ENCODE peak calls at places on chromosomes 3 and 15, in six cellular contexts. M is A673, O is GM06990, C is T-helper 9 cell, N is hepatic stellate cell, S is amniotic stem cell. J is an unnamed sample.

GRCh38 chr3:25229584-25229983 is 198.5 kb upstream of the RARB start:
- DNase-seq in M (no peak), O (no peak), C (no peak), N (no peak), S (no peak), J (no peak)

GRCh38 chr15:98799991-98800390 is 151.7 kb downstream of the IGF1R start:
- DNase-seq in M (no peak), O (no peak), C (no peak), N (no peak), S (no peak), J (no peak)

GRCh38 chr3:141960731-141961130 is 84.3 kb downstream of the ATP1B3 start:
- DNase-seq in M (no peak), O (no peak), C (no peak), N (peak), S (no peak), J (no peak)

GRCh38 chr3:172512363-172512762 is 10.9 kb downstream of the TNFSF10 start:
- DNase-seq in M (no peak), O (peak), C (peak), N (peak), S (no peak), J (no peak)

GRCh38 chr3:64166584-64167155 is 58.6 kb downstream of the PRICKLE2 start:
- DNase-seq in M (peak), O (no peak), C (no peak), N (no peak), S (no peak), J (no peak)

GRCh38 chr15:25345943-25346342 is 92.9 kb downstream of the UBE3A start:
- DNase-seq in M (no peak), O (no peak), C (no peak), N (no peak), S (no peak), J (no peak)

GRCh38 chr3:4547799-4548198 is 54.7 kb downstream of the ITPR1 start:
- DNase-seq in M (no peak), O (no peak), C (no peak), N (no peak), S (no peak), J (no peak)

GRCh38 chr3:133979553-133979952 is 50.2 kb downstream of the SLCO2A1 start:
- DNase-seq in M (no peak), O (no peak), C (no peak), N (no peak), S (no peak), J (no peak)

GRCh38 chr15:32091505-32092380 is 61.4 kb downstream of the CHRNA7 start:
- DNase-seq in M (no peak), O (no peak), C (no peak), N (no peak), S (no peak), J (no peak)

GRCh38 chr3:69104585-69104984 is 17.8 kb downstream of the LMOD3 start:
- DNase-seq in M (no peak), O (no peak), C (no peak), N (no peak), S (no peak), J (no peak)

GRCh38 chr3:190862209-190863118 is at the start of gene GMNC:
- DNase-seq in M (peak), O (peak), C (no peak), N (peak), S (peak), J (peak)

GRCh38 chr3:49602049-49602554 is 47.8 kb downstream of the BSN start:
- DNase-seq in M (no peak), O (no peak), C (no peak), N (no peak), S (no peak), J (no peak)

GRCh38 chr15:41377978-41378377 is 24.3 kb downstream of the NDUFAF1 start:
- DNase-seq in M (no peak), O (no peak), C (no peak), N (no peak), S (no peak), J (no peak)

GRCh38 chr15:31304074-31304648 is 22.5 kb upstream of the KLF13 start:
- DNase-seq in M (no peak), O (no peak), C (no peak), N (no peak), S (no peak), J (no peak)

GRCh38 chr3:36476274-36476942 is 96.1 kb downstream of the STAC start:
- DNase-seq in M (no peak), O (no peak), C (no peak), N (no peak), S (no peak), J (no peak)

GRCh38 chr15:41823502-41823901 is 4.4 kb upstream of the JMJD7 start:
- DNase-seq in M (no peak), O (no peak), C (no peak), N (no peak), S (no peak), J (no peak)

GRCh38 chr15:49124371-49124770 is 31.0 kb downstream of the COPS2 start:
- DNase-seq in M (no peak), O (no peak), C (no peak), N (no peak), S (no peak), J (no peak)

GRCh38 chr3:149934524-149934923 is 36.2 kb downstream of the PFN2 start:
- DNase-seq in M (no peak), O (no peak), C (no peak), N (no peak), S (no peak), J (no peak)

GRCh38 chr15:101115887-101116680 is 135.8 kb downstream of the CHSY1 start:
- DNase-seq in M (no peak), O (no peak), C (no peak), N (no peak), S (no peak), J (no peak)

GRCh38 chr3:73108750-73109149 is 47.3 kb downstream of the EBLN2 start:
- DNase-seq in M (no peak), O (no peak), C (no peak), N (no peak), S (no peak), J (no peak)

GRCh38 chr3:196168808-196169391 is 42.3 kb downstream of the ZDHHC19 start:
- DNase-seq in M (no peak), O (no peak), C (no peak), N (no peak), S (no peak), J (no peak)

GRCh38 chr3:9500108-9501050 is 53.2 kb downstream of the LHFPL4 start:
- DNase-seq in M (peak), O (peak), C (peak), N (peak), S (no peak), J (peak)

GRCh38 chr3:164393171-164393570 is 685.1 kb downstream of the SI start:
- DNase-seq in M (no peak), O (no peak), C (no peak), N (no peak), S (no peak), J (no peak)

GRCh38 chr3:197093871-197094270 is 64.3 kb upstream of the MELTF start:
- DNase-seq in M (no peak), O (no peak), C (no peak), N (no peak), S (no peak), J (no peak)

GRCh38 chr3:98954806-98955205 is 53.3 kb upstream of the DCBLD2 start:
- DNase-seq in M (no peak), O (no peak), C (no peak), N (no peak), S (no peak), J (no peak)

GRCh38 chr3:11582123-11582968 is 61.4 kb downstream of the VGLL4 start:
- DNase-seq in M (peak), O (no peak), C (no peak), N (peak), S (peak), J (no peak)

GRCh38 chr3:58116161-58116955 is 94.4 kb downstream of the DNASE1L3 start:
- DNase-seq in M (no peak), O (peak), C (peak), N (no peak), S (no peak), J (peak)

GRCh38 chr3:170815340-170815739 is 54.7 kb downstream of the RPL22L1 start:
- DNase-seq in M (peak), O (no peak), C (no peak), N (no peak), S (no peak), J (no peak)

GRCh38 chr15:85879334-85880163 is 84.8 kb upstream of the KLHL25 start:
- DNase-seq in M (peak), O (no peak), C (no peak), N (no peak), S (no peak), J (no peak)

GRCh38 chr15:49265911-49266310 is 95.9 kb downstream of the GALK2 start:
- DNase-seq in M (no peak), O (no peak), C (no peak), N (no peak), S (no peak), J (no peak)